ENCODE peak calls at places on chromosomes 5 and 9, in five cellular contexts. X is K562, M is IMR-90, I is HepG2, N is H1. A is an unnamed sample.

GRCh38 chr9:92964981-92965758 is 17.8 kb downstream of the FGD3 start:
- DNase-seq in X (no peak), N (no peak), I (no peak), M (no peak), A (no peak)

GRCh38 chr9:83449981-83450380 is 88.2 kb downstream of the FRMD3 start:
- DNase-seq in X (no peak), N (no peak), M (no peak), I (no peak), A (no peak)

GRCh38 chr9:113651896-113652295 is 188.4 kb downstream of the RGS3 start:
- DNase-seq in N (no peak), X (no peak), I (no peak), M (no peak), A (no peak)

GRCh38 chr9:13431137-13431536 is 151.6 kb upstream of the MPDZ start:
- DNase-seq in I (no peak), M (no peak), N (no peak), X (no peak), A (no peak)

GRCh38 chr9:89743216-89743575 is 138.4 kb downstream of the GADD45G start:
- DNase-seq in I (no peak), N (no peak), M (no peak), X (no peak), A (no peak)

GRCh38 chr5:41510176-41510831 is at the start of gene PLCXD3:
- DNase-seq in N (no peak), M (no peak), I (no peak), X (no peak), A (peak; percentile 15)

GRCh38 chr9:129702563-129702962 is 37.1 kb downstream of the PRRX2 start:
- DNase-seq in X (no peak), M (peak; percentile 88), N (no peak), I (no peak), A (peak; percentile 61)

GRCh38 chr5:77210091-77211012 is at the start of gene PDE8B:
- DNase-seq in N (no peak), M (no peak), I (no peak), X (no peak), A (peak; percentile 30)

GRCh38 chr9:130234340-130235260 is 31.0 kb upstream of the HMCN2 start:
- DNase-seq in M (peak; percentile 72), I (no peak), N (no peak), X (no peak), A (no peak)

GRCh38 chr5:112210430-112211005 is 208.6 kb downstream of the EPB41L4A start:
- DNase-seq in M (peak; percentile 17), I (peak; percentile 37), N (no peak), X (no peak), A (peak; percentile 9)

GRCh38 chr9:89281106-89281505 is 29.9 kb upstream of the CKS2 start:
- DNase-seq in X (no peak), N (no peak), M (no peak), I (no peak), A (no peak)

GRCh38 chr5:125612356-125613149 is 810.7 kb upstream of the GRAMD2B start:
- DNase-seq in N (no peak), M (no peak), X (no peak), I (no peak), A (no peak)

GRCh38 chr9:5920860-5921328 is 30.2 kb downstream of the MLANA start:
- DNase-seq in N (no peak), M (peak; percentile 38), X (no peak), I (no peak), A (no peak)

GRCh38 chr9:98575379-98576346 is 133.1 kb downstream of the GABBR2 start:
- DNase-seq in N (no peak), M (peak; percentile 88), X (peak; percentile 92), I (no peak), A (peak; percentile 12)

GRCh38 chr5:152437861-152438260 is 32.8 kb upstream of the NMUR2 start:
- DNase-seq in N (no peak), M (no peak), X (no peak), I (no peak), A (no peak)

GRCh38 chr9:89379031-89379430 is 60.7 kb downstream of the SECISBP2 start:
- DNase-seq in M (no peak), X (no peak), N (no peak), I (no peak), A (no peak)

GRCh38 chr5:105970919-105971318 is 1699.8 kb downstream of the EFNA5 start:
- DNase-seq in N (no peak), M (no peak), I (no peak), X (no peak), A (no peak)

GRCh38 chr5:96146675-96147074 is 185.0 kb upstream of the ELL2 start:
- DNase-seq in M (peak; percentile 95), X (peak; percentile 11), I (no peak), N (no peak), A (no peak)

GRCh38 chr9:25557645-25558300 is 120.5 kb downstream of the TUSC1 start:
- DNase-seq in X (no peak), I (no peak), N (no peak), M (no peak), A (no peak)
- TF ChIP-seq MAFK in X (no peak), I (no peak), N (no peak), M (no peak), A (no peak)

DNA sequence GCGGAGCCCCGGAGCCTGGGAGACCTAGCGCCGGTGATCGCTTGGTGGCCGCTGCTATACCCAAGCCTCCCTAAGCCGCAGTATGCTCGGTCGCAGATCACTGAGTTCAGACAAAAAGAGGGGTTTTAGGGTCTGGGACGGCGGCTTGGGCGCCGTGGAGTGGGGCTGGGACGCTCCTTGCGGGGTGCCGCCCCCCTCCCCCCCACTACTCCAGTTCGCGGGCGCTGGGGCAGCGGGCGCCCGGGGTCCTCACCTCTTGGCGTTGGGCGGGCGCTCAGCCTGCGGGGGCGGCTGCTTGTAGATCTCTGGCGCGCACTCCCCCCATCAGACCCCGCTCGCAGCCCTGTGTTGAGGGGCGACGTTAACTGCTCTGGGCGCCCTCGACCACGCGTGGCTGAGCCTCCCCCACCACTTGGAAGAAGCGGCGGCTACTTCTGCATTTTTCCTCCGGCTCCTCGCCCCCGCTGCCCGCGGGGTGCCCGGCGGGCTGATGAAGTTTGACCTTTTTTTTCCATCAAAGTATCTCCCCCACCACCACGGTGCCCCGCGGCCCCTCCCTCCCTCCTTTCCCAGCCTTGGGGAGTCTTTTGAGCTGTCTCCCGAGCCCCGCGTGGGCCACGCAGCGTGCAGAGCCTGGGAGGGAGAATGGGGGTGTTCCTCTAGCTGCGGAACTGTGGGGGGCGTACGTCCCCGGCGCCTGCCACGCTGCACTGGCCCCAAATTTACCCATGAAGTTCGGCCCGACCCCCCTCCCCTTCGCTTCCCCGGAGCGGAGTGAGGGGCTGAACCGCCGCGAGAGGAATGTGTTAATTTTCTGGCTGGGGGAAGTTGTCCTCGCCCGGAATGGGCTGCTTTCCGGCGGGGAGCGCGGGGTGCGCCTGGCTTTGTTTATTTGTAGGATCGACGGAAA is 1.2 kb downstream of the CXXC5 start:
- DNase-seq in I (no peak), N (no peak), M (no peak), X (peak; percentile 62), A (no peak)
- TF ChIP-seq RFX5 in I (no peak), N (no peak), M (no peak), X (no peak), A (no peak)

DNA sequence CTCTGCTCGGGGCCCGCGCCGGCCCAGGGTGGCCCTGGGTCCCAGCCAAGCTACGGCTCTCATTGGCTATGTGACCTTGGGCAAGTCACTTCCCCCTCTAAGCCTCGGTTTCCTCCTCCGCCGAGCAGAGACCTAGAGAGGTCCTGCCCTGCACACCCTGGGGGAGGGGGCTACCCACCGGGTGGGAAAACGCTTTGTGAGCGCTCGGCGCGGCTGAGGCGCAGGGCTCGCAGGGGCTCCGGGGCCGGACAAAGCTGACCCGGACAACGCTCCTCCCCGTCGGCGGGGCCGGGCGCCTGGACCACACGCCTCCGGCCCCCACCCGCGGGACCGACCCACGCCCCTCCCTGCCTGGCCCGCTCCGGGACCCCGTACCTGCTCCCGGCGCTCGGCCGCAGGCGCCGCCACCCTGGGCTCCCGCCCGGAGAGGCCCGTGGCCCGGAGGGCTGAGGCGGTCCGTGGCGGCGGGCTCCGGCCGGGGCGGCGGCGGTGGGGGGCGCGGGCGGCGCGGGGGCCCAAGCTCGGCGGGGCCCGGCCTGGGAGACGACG is 85.7 kb upstream of the MELK start:
- DNase-seq in M (no peak), I (peak; percentile 28), N (no peak), X (peak; percentile 56), A (no peak)
- TF ChIP-seq MAFK in M (no peak), I (no peak), N (no peak), X (no peak), A (no peak)

GRCh38 chr9:127438394-127438793 is 12.8 kb downstream of the RPL12 start:
- DNase-seq in I (no peak), N (no peak), X (no peak), M (no peak), A (no peak)

GRCh38 chr9:127437497-127438264 is 13.5 kb downstream of the ZNF79 start:
- DNase-seq in I (no peak), X (no peak), M (no peak), N (no peak), A (no peak)
- TF ChIP-seq RFX5 in I (no peak), X (no peak), M (no peak), N (no peak), A (no peak)

DNA sequence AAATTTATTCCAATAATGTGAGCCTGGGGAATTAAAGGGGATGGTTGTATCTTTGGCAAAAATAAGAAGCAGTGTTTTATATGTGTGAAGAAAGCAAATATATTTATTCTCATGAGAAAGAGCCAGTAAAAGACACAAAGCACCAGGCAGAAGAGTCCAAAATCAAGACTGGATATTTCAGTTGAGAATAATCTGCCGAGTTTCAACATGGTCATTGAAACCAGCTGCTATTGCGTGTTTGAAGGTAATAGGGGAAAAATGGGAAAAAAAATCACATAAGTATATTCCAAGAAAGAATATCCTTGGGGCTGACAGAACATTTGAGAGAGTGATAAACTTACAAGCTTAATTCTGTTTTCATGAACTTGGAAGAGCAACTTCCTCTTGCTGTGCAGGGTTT is 79.9 kb downstream of the ISOC1 start:
- DNase-seq in N (no peak), X (no peak), M (no peak), I (no peak), A (no peak)
- TF ChIP-seq MAFK in N (no peak), X (no peak), M (no peak), I (no peak), A (no peak)

DNA sequence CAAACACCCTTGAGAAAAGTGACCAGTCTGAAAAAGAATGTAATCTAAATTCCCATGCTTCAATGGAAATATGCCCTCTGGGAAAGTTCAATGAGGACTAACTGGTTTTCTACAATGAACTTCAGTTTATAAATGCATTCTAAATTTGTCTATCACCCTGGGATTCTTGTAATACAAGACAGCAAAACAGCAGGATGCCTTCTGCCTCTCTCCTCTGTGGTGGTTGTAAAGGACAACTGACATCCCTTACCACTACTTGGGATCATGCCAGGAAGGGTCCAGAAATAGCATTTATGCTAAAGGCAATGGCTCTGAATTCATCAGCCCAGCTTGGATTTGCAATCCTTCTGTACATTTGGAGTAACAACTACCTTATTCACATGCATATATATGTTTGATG is 97.3 kb upstream of the ADAMTS16 start:
- DNase-seq in I (no peak), N (no peak), M (no peak), X (no peak), A (no peak)
- TF ChIP-seq RFX5 in I (no peak), N (no peak), M (no peak), X (no peak), A (no peak)

A was measured in A549.